ENCODE peak calls at places on chromosomes 4 and X, in seven cellular contexts. Q is HFF-Myc, I is transverse colon, E is ascending aorta, S is dorsolateral prefrontal cortex, Y is progenitor cell of endocrine pancreas, Z is uterus. U is an unnamed sample.

GRCh38 chr4:118755438-118756226 is 70.4 kb downstream of the METTL14 start:
- DNase-seq in Q (no peak), I (no peak), E (no peak), S (no peak), Y (no peak), Z (no peak), U (no peak)

GRCh38 chr4:1534876-1535526 is 128.8 kb upstream of the NKX1-1 start:
- DNase-seq in Q (no peak), I (no peak), E (no peak), S (no peak), Y (no peak), Z (no peak), U (no peak)

GRCh38 chr4:1730532-1731135 is 9.3 kb downstream of the TACC3 start:
- DNase-seq in Q (no peak), I (no peak), E (no peak), S (no peak), Y (no peak), Z (no peak), U (no peak)

GRCh38 chrX:25998687-25999086 is 139.5 kb upstream of the MAGEB18 start:
- DNase-seq in Q (no peak), I (no peak), E (no peak), S (no peak), Y (no peak), Z (no peak), U (no peak)

GRCh38 chr4:40719008-40719623 is 30.6 kb upstream of the NSUN7 start:
- DNase-seq in Q (no peak), I (no peak), E (no peak), S (no peak), Y (no peak), Z (no peak), U (peak)

GRCh38 chr4:10180927-10181744 is 64.5 kb upstream of the WDR1 start:
- DNase-seq in Q (no peak), I (no peak), E (no peak), S (no peak), Y (no peak), Z (no peak), U (no peak)

GRCh38 chr4:186904104-186904503 is 180.4 kb upstream of the FAT1 start:
- DNase-seq in Q (peak), I (no peak), E (no peak), S (no peak), Y (no peak), Z (no peak), U (no peak)

GRCh38 chrX:41516995-41517660 is 70.0 kb downstream of the NYX start:
- DNase-seq in Q (no peak), I (no peak), E (no peak), S (no peak), Y (no peak), Z (no peak), U (no peak)

GRCh38 chr4:179586460-179586859 is 2144.2 kb upstream of the AGA start:
- DNase-seq in Q (no peak), I (no peak), E (no peak), S (no peak), Y (no peak), Z (no peak), U (no peak)

GRCh38 chr4:3478446-3479357 is 15.6 kb downstream of the DOK7 start:
- DNase-seq in Q (no peak), I (no peak), E (no peak), S (no peak), Y (no peak), Z (no peak), U (no peak)

GRCh38 chr4:165802452-165802851 is 70.6 kb upstream of the TLL1 start:
- DNase-seq in Q (no peak), I (no peak), E (no peak), S (no peak), Y (no peak), Z (no peak), U (no peak)

GRCh38 chrX:40646489-40647306 is 663 bp downstream of the CXorf38 start:
- DNase-seq in Q (no peak), I (peak), E (peak), S (peak), Y (no peak), Z (peak), U (peak)

DNA sequence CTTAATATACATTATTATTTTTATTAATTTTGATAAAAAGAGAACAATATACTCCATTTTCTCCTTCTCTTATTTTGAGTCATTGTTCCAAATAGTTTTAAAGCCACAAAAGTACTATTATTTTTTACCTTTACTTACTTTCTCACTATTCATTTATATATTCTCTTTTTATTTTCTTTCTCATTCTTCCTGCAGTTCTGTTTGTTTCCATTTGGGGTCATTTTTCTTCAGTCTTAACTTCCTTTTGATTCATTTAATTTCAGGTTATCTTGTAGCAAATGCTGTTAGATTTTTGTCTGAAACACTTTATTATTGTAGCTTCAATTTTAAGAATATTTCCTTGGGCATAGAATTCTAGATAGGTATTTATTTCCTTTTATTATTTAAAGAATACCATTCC is 438.6 kb upstream of the EPHA5 start:
- DNase-seq in Q (no peak), I (no peak), E (no peak), S (no peak), Y (no peak), Z (no peak), U (no peak)
- TF ChIP-seq CTCF in Q (no peak), I (no peak), E (no peak), S (no peak), Y (peak), Z (no peak), U (no peak)

DNA sequence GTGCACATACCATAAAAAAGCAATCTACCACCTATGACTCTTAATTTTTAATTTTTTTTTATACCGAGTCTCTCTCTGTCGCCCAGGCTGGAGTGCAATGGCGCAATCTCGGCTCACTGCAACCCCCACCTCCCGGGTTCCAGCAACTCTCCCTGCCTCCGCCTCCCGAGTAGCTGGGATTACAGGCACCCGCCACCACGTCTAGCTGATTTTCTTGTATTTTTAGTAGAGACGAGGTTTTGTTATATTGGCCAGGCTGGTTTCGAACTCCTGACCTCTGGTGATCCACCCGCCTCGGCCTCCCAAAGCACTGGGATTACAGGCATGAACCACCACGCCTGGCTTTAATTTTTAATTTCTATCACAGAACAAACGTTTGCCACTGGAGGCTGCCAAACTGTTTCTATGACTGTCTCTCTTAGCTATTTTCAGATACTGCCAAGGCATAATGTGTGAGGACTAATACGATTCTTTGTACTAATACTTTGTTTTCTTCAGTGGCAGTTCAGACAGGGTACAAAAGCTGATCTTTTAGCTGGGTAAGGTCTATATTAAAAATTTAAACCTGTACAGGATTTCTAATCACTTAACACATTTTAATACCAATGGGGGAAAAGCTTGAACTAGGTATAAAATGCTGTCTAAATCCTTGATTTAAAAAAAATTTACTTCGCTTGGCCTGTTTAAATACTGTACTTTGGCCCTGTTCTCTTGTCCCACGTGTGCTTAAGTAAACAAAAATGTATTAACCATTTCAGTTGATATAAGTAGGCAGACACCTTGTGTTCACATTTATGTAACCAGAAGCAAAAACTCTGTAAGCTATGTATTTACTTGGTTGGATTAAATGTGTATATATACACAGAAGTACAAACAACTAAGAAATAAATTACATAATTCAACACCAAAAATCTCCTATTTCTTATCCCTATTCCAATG is 2.3 kb downstream of the PGRMC2 start:
- DNase-seq in Q (no peak), I (peak), E (no peak), S (no peak), Y (no peak), Z (no peak), U (peak)
- TF ChIP-seq CTCF in Q (no peak), I (no peak), E (no peak), S (no peak), Y (no peak), Z (no peak), U (no peak)

GRCh38 chrX:37904833-37905232 is 57.5 kb upstream of the DYNLT3 start:
- DNase-seq in Q (no peak), I (no peak), E (no peak), S (no peak), Y (no peak), Z (no peak), U (peak)

GRCh38 chrX:37910186-37910585 is 62.8 kb upstream of the DYNLT3 start:
- DNase-seq in Q (no peak), I (no peak), E (no peak), S (no peak), Y (no peak), Z (no peak), U (no peak)

GRCh38 chrX:37906357-37906756 is 59.0 kb upstream of the DYNLT3 start:
- DNase-seq in Q (no peak), I (no peak), E (no peak), S (no peak), Y (no peak), Z (no peak), U (no peak)

DNA sequence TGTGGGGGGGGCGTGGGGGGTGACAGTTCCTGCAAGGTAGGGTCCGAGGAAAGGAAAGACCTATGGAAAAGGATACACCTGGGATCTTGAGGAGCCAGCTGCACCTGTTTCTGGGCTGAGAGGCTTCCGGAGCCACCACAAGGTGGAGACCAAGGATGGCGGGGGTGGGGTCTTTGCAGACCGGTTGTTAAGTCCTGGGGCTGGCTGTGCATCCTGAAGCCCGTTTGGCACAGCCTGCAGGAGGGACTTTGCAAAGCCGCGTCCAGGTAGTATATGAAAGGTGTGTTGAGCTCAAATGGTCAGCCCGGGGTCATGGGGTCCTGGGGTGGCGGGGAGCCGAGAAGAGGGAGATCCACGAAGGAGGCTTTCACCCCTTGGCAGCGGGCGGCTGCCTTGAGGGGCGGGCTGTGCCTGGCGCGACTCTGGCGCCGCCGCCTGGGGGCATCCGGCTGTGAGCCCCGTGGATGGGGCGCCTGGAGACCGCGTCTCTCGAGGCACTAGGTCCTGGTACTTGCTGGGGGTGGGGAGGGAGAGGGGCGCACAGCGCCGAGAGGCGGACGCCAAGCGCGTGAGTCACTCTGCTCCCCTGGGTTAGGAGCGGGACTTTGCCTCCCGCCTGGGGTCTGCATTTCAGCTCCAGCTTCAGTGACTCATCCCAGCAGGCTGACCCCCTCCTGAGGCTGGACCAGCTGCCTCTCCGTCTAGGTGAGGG is 58.2 kb upstream of the DYNLT3 start:
- DNase-seq in Q (no peak), I (no peak), E (no peak), S (no peak), Y (peak), Z (peak), U (peak)
- TF ChIP-seq CTCF in Q (peak), I (no peak), E (peak), S (no peak), Y (peak), Z (no peak), U (no peak)

DNA sequence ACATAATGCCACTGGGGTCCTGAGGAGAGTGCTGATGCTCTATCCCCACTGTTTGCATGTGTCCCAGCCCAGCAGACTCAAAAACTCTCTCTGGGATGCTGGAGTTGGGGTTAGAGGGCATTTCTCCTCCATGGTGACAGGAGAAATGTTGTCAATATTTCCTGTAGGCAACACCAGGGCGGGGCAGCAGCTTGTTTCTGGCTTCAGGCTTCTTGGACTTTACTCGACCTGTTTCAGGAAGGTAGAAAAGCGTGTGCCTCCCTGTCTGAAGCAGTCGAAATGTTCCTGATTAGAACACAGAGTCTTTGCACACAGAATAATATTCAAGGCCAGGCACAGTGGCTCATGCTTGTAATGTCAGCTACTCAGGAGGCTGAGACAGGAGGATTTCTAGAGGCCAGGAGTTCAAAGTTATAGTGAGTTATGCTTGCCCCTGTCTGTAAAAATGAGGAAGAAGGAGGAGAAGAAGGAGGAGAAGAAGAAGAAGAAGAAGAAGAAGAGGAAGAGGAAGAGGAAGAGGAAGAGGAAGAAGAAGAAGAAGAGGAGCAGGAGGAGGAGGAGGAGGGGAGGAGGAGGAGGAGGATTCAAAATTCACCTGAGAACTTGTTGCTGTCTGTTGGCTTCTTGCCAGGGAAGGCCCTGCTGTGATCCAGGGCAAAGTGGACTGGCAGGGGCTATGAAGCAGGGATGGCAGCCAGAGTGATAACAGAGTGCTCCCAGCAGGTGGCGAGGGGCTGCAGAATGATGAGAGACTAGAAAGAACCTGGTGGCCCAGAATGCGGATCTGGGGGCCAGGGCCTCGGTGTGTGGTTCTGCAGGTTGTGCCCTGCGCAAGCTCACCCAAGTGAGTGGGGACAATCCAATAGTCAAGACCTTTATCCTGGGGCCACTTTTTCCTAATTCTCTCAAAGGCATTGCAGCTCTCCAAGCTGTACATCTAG is 82.9 kb downstream of the RTL5 start:
- DNase-seq in Q (no peak), I (peak), E (peak), S (no peak), Y (no peak), Z (no peak), U (no peak)
- TF ChIP-seq CTCF in Q (no peak), I (no peak), E (no peak), S (no peak), Y (no peak), Z (no peak), U (no peak)

DNA sequence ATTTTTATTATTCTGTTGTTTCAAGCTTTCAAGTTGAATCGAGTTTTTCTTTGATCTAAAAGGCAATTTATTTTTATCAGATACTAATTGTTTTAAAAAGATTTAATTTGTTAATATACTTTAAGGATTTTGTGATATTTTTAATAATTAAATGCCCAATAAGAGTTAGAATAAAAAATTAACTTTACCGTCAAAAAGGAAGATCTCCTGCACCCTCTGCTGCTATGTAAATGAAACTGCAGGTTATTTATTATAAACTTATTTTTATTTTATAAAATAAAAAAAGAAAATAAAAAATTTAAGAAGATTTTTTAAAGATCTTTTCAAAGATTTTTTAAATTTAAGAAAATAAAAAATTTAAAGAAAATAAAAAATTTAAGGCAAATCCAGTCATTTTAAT is 166.1 kb downstream of the CCSER1 start:
- DNase-seq in Q (no peak), I (no peak), E (no peak), S (no peak), Y (no peak), Z (no peak), U (no peak)
- TF ChIP-seq CTCF in Q (peak), I (peak), E (no peak), S (peak), Y (peak), Z (no peak), U (peak)

DNA sequence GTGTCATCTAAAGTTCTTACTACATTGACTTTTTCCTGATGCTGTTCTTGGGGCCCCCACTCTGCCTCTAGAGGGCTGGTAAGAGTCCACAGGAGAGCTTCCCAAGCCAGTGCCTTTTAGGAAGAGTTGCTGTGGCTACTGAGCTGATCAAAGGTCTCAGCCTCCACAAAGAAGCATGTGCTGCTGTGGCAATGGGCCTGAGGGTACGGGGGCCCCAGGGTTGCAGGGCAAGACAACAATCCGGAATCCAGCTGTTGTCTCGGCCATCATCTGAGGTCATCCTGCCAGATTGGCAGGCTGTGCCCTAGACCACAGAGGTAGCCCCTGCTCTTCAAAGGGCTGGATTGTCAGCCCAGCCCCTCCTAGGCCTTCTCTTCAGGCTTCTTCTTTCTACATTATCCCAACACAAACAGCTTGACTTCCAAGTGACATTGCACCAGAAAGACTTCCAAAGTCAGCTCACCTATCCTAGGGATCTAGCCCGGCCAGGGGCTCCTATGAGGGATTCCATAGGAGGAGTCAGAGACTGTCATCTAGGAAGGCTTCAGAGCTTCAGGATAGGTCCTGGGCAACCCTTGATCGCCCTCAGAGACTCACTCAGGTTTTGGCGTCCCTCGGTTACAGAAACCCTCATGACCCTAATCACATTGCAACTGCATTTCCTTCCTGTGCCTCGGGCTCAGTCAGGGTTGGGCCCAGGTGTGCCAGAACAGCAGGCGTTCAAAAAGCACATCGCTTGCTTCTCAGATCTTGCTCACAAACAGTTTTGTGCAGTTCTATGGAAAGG is 27.7 kb downstream of the SLC25A5 start:
- DNase-seq in Q (no peak), I (peak), E (no peak), S (no peak), Y (no peak), Z (no peak), U (no peak)
- TF ChIP-seq CTCF in Q (no peak), I (no peak), E (no peak), S (no peak), Y (no peak), Z (no peak), U (no peak)

GRCh38 chr4:56007154-56007553 is 58.4 kb downstream of the CEP135 start:
- DNase-seq in Q (no peak), I (no peak), E (no peak), S (no peak), Y (no peak), Z (no peak), U (no peak)
- TF ChIP-seq CTCF in Q (no peak), I (no peak), E (no peak), S (no peak), Y (peak), Z (no peak), U (no peak)

GRCh38 chr4:83771113-83771705 is 235.3 kb downstream of the GPAT3 start:
- DNase-seq in Q (peak), I (peak), E (no peak), S (peak), Y (peak), Z (no peak), U (peak)
- TF ChIP-seq CTCF in Q (peak), I (peak), E (no peak), S (peak), Y (peak), Z (no peak), U (peak)

GRCh38 chrX:78592030-78592429 is 67.1 kb downstream of the RTL3 start:
- DNase-seq in Q (no peak), I (no peak), E (no peak), S (no peak), Y (no peak), Z (no peak), U (no peak)

GRCh38 chrX:78593701-78594100 is 65.4 kb downstream of the RTL3 start:
- DNase-seq in Q (no peak), I (no peak), E (no peak), S (no peak), Y (no peak), Z (no peak), U (no peak)

DNA sequence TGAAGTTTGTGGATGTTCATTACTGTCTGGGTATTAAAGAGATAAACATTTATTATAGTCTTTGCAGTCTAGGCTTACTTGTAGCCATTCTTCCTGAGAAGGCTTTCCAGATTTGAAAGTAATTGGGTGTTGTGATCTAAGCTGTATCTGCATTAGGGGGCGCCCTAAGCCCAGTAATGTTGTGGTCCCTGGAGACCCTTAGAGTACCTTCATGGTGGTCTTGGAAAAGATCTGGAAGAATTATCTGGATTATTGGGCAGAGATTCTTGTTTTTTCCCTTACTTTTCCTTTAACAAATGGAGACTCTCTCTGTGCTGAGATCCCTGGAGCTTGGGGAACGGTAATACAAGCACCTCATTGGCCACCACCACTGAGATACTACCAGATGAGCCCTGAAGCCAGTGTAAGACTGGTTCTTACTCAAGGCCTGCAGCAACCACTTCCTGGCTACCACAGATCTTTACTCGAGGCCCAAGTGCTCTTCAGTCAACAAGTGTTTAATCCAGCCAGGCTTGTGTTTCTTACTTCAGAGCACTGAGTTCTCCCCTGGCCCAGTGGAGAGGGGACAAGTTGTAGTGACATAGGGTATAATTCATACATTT is 63.1 kb downstream of the RTL3 start:
- DNase-seq in Q (no peak), I (no peak), E (no peak), S (no peak), Y (no peak), Z (no peak), U (no peak)
- TF ChIP-seq CTCF in Q (peak), I (no peak), E (no peak), S (no peak), Y (peak), Z (no peak), U (no peak)